ENCODE peak calls at places on chromosomes 16 and 17, in six cellular contexts. C is vagina, A is left lung, M is right lobe of liver, N is astrocyte of the spinal cord, E is AG04449. J is an unnamed sample.

GRCh38 chr16:19138601-19139000 is 24.8 kb downstream of the ITPRIPL2 start:
- DNase-seq in N (peak; percentile 76), E (no peak), C (no peak), A (no peak), M (peak; percentile 59), J (no peak)

GRCh38 chr16:17431012-17431411 is 39.7 kb downstream of the XYLT1 start:
- DNase-seq in E (no peak), C (no peak), N (peak; percentile 41), M (no peak), A (no peak), J (no peak)

GRCh38 chr16:83769397-83770008 is 38.3 kb upstream of the HSBP1 start:
- DNase-seq in M (no peak), E (no peak), C (no peak), N (no peak), A (no peak), J (no peak)

GRCh38 chr17:265726-266125 is 84.3 kb upstream of the DOC2B start:
- DNase-seq in M (peak; percentile 35), A (peak; percentile 47), C (no peak), N (no peak), E (no peak), J (no peak)

GRCh38 chr16:57087003-57087402 is 5.4 kb upstream of the CPNE2 start:
- DNase-seq in A (no peak), N (no peak), E (no peak), M (no peak), C (no peak), J (no peak)

GRCh38 chr16:77276686-77277085 is 77.5 kb downstream of the SYCE1L start:
- DNase-seq in C (no peak), A (no peak), E (no peak), N (no peak), M (no peak), J (no peak)

GRCh38 chr16:51549836-51550235 is 398.8 kb upstream of the SALL1 start:
- DNase-seq in A (no peak), C (no peak), E (no peak), N (peak; percentile 32), M (no peak), J (no peak)

GRCh38 chr17:74860229-74860998 is 729 bp upstream of the GRIN2C start:
- DNase-seq in C (no peak), E (no peak), M (no peak), N (no peak), A (no peak), J (no peak)

GRCh38 chr17:71247455-71248015 is 873.3 kb upstream of the SOX9 start:
- DNase-seq in E (no peak), A (no peak), C (no peak), N (no peak), M (no peak), J (no peak)

GRCh38 chr17:19796457-19796856 is 48.4 kb upstream of the ALDH3A1 start:
- DNase-seq in C (no peak), A (no peak), E (no peak), M (no peak), N (no peak), J (no peak)

GRCh38 chr16:87582221-87582965 is 19.9 kb upstream of the JPH3 start:
- DNase-seq in C (no peak), N (peak; percentile 80), A (peak; percentile 75), M (no peak), E (no peak), J (no peak)

GRCh38 chr16:87579691-87580090 is 22.6 kb upstream of the JPH3 start:
- DNase-seq in M (no peak), C (no peak), N (no peak), E (no peak), A (peak; percentile 4), J (no peak)

GRCh38 chr16:87582966-87583325 is 19.4 kb upstream of the JPH3 start:
- DNase-seq in C (no peak), N (no peak), A (no peak), E (no peak), M (no peak), J (no peak)

GRCh38 chr16:87581867-87582220 is 20.5 kb upstream of the JPH3 start:
- DNase-seq in N (peak; percentile 96), M (no peak), C (no peak), A (peak; percentile 33), E (peak; percentile 87), J (peak; percentile 90)

GRCh38 chr16:87580855-87581261 is 21.4 kb upstream of the JPH3 start:
- DNase-seq in M (no peak), A (peak; percentile 17), E (no peak), C (no peak), N (peak; percentile 57), J (peak; percentile 68)
- TF ChIP-seq CTCF in M (no peak), A (no peak), E (no peak), C (no peak), N (no peak), J (no peak)

GRCh38 chr17:50129946-50130777 is at the start of gene SAMD14:
- DNase-seq in M (no peak), N (peak; percentile 26), A (peak; percentile 82), C (no peak), E (no peak), J (no peak)

GRCh38 chr17:50127661-50128361 is 2.1 kb downstream of the SAMD14 start:
- DNase-seq in M (no peak), C (no peak), E (no peak), A (no peak), N (no peak), J (no peak)

GRCh38 chr17:50128441-50129302 is 1.3 kb downstream of the SAMD14 start:
- DNase-seq in N (peak; percentile 19), M (no peak), A (no peak), E (no peak), C (no peak), J (no peak)

GRCh38 chr17:50130778-50131317 is 888 bp upstream of the SAMD14 start:
- DNase-seq in A (no peak), C (no peak), N (no peak), E (no peak), M (no peak), J (no peak)

GRCh38 chr17:50129303-50129945 is 536 bp downstream of the SAMD14 start:
- DNase-seq in C (no peak), M (no peak), N (peak; percentile 18), E (no peak), A (peak; percentile 78), J (no peak)
- H3K4me3 ChIP-seq in C (peak overlapping the region; percentile 49), M (peak overlapping the region; percentile 21), N (peak overlapping the region; percentile 52), E (peak overlapping the region; percentile 67), A (peak overlapping the region; percentile 30), J (peak overlapping the region; percentile 43)

DNA sequence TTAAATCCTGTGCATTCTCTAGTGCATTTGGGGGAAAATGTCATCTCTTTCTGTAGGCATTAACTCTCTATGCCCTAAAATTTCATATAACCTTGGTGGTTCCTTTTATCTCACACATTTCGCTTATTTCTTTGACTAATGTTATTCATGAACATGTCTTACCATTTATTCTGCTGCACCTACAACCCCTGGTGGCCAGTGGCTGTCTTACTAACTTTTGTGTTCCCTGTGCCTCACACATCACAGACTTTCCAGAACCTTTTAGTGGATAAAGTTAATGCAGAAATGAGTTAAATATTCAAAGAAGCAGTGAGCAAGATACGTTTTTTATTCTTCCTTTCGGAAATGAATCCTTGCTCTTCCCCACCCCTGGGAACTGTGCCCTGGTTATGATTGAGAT is 111.9 kb downstream of the CDH13 start:
- DNase-seq in A (no peak), C (no peak), E (no peak), M (no peak), N (no peak), J (no peak)
- TF ChIP-seq CTCF in A (no peak), C (no peak), E (peak; percentile 5), M (no peak), N (peak; percentile 36), J (peak; percentile 14)

DNA sequence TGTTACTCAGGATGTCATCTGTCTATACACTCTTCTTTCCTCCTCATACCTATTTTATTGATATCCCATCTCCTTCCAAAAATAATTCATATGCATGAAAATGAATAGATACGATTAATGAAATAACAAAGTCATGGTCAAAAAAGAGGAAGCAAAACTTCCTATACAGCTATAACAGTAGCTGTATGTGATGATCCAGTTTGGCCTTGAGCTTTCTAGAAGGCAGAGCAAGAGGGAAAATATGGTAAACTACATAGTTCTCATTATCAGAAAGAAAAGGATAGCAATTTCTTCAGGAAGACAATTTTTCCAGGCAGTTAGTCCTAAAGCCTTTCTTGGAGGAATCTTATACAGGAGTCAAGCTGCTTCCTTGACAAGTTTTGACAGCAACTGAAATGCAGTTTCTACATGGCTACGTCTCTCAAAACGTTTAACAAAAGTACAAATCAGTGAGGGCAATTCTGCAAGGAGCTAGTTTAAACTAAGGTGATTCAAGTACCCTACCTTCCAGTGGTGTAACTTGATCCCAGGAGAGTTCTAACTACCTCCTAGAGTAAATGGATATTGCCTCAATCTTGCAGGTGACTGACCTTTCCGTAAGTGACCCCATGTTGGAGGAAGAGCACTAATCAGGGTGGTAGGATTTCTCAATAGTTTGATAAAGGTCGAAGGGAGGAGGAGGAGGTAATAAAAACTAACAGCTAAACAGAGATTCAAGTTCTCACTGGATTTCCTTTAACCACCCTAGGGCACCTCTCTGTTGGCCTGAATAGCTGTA is 1.0 kb downstream of the SPAG5 start:
- DNase-seq in A (no peak), M (no peak), E (no peak), N (no peak), C (no peak), J (no peak)
- H3K4me3 ChIP-seq in A (peak overlapping the region; percentile 67), M (peak overlapping the region; percentile 67), E (peak overlapping the region; percentile 83), N (peak overlapping the region; percentile 89), C (peak overlapping the region; percentile 67), J (peak overlapping the region; percentile 69)

GRCh38 chr17:65553009-65553645 is 8.3 kb downstream of the AXIN2 start:
- DNase-seq in N (peak; percentile 77), M (no peak), C (no peak), E (peak; percentile 55), A (no peak), J (no peak)

GRCh38 chr17:65551641-65552040 is 9.8 kb downstream of the AXIN2 start:
- DNase-seq in C (no peak), A (no peak), N (no peak), E (no peak), M (no peak), J (no peak)

GRCh38 chr17:65554568-65555223 is 6.8 kb downstream of the AXIN2 start:
- DNase-seq in M (no peak), E (no peak), C (no peak), A (peak; percentile 50), N (peak; percentile 35), J (no peak)

GRCh38 chr17:65552214-65552613 is 9.2 kb downstream of the AXIN2 start:
- DNase-seq in M (no peak), E (no peak), A (no peak), N (no peak), C (no peak), J (no peak)

GRCh38 chr17:65553646-65554567 is 7.5 kb downstream of the AXIN2 start:
- DNase-seq in M (peak; percentile 81), E (no peak), A (no peak), C (no peak), N (peak; percentile 29), J (no peak)
- TF ChIP-seq CTCF in M (no peak), E (no peak), A (no peak), C (no peak), N (no peak), J (no peak)